ENCODE peak calls at places on chromosomes 2 and 18, in nine cellular contexts. W is stimulated activated CD4-positive, alpha-beta T cell treated with anti-CD3 and anti-CD28 coated beads, Interleukin-4, amount 100 ng/mL, for 4 hours; T is IMR-90; J is T1000; V is stimulated activated CD8-positive, alpha-beta memory T cell treated with anti-CD3 and anti-CD28 coated beads, Interleukin-4, amount 100 ng/mL, for 1 hour; M is thoracic aorta; D is neural progenitor cell; P is heart left ventricle; G is NCI-H2081. X is an unnamed sample.

GRCh38 chr2:24272907-24273306 is 87.4 kb downstream of the ITSN2 start:
- DNase-seq in W (no peak), T (no peak), J (no peak), V (no peak), M (no peak), D (no peak), P (no peak), G (no peak), X (no peak)

GRCh38 chr2:55431982-55432627 is 12.4 kb upstream of the CCDC88A start:
- DNase-seq in W (no peak), T (peak; percentile 56), J (no peak), V (no peak), M (no peak), D (peak; percentile 38), P (no peak), G (peak; percentile 30), X (no peak)

GRCh38 chr18:3703732-3704176 is 253.8 kb downstream of the TGIF1 start:
- DNase-seq in W (peak; percentile 4), T (peak; percentile 73), J (no peak), V (no peak), M (no peak), D (peak; percentile 81), P (peak; percentile 70), G (peak; percentile 12), X (no peak)

GRCh38 chr18:8747440-8747937 is 42.1 kb downstream of the MTCL1 start:
- DNase-seq in W (no peak), T (peak; percentile 96), J (no peak), V (no peak), M (no peak), D (no peak), P (no peak), G (no peak), X (no peak)

GRCh38 chr2:98142106-98142815 is 55.3 kb downstream of the VWA3B start:
- DNase-seq in W (no peak), T (no peak), J (no peak), V (no peak), M (no peak), D (no peak), P (no peak), G (no peak), X (no peak)

GRCh38 chr2:24831736-24832421 is 38.7 kb downstream of the CENPO start:
- DNase-seq in W (no peak), T (no peak), J (no peak), V (no peak), M (no peak), D (peak; percentile 78), P (peak; percentile 71), G (no peak), X (no peak)

GRCh38 chr2:3644891-3645605 is 13.0 kb upstream of the ALLC start:
- DNase-seq in W (no peak), T (no peak), J (no peak), V (no peak), M (no peak), D (no peak), P (peak; percentile 15), G (no peak), X (no peak)

GRCh38 chr2:54590216-54590961 is 133.1 kb upstream of the EML6 start:
- DNase-seq in W (no peak), T (no peak), J (no peak), V (no peak), M (no peak), D (no peak), P (no peak), G (no peak), X (no peak)

GRCh38 chr2:100405403-100406119 is 11.9 kb downstream of the CHST10 start:
- DNase-seq in W (no peak), T (no peak), J (no peak), V (no peak), M (no peak), D (no peak), P (no peak), G (no peak), X (no peak)

X was measured in cortex of kidney.